ENCODE peak calls at places on chromosomes 12 and 14, in ten cellular contexts. N, U, E, D, K, Y, R, F, S and X are unnamed samples.
A peak's percentile ranks its signal among the peaks of the same experiment; 100 is the strongest.

GRCh38 chr14:58607571-58608317 is 30.0 kb upstream of the DACT1 start:
- DNase-seq in N (no peak), U (no peak), E (no peak), D (peak; percentile 40), K (no peak), Y (no peak), R (no peak), F (no peak), S (no peak), X (no peak)

GRCh38 chr14:50045039-50045711 is 71.2 kb downstream of the VCPKMT start:
- DNase-seq in N (peak; percentile 95), U (peak; percentile 82), E (no peak), D (peak; percentile 72), K (peak; percentile 81), Y (peak; percentile 68), R (no peak), F (peak; percentile 66), S (peak; percentile 87), X (peak; percentile 75)

GRCh38 chr14:61877050-61877390 is 114.8 kb downstream of the SNAPC1 start:
- DNase-seq in N (no peak), U (no peak), E (no peak), D (no peak), K (no peak), Y (no peak), R (no peak), F (no peak), S (no peak), X (no peak)

GRCh38 chr14:103512701-103513611 is 9.7 kb downstream of the CKB start:
- DNase-seq in N (peak; percentile 46), U (peak; percentile 81), E (no peak), D (peak; percentile 36), K (no peak), Y (no peak), R (peak; percentile 65), F (no peak), S (peak; percentile 70), X (peak; percentile 54)

GRCh38 chr12:121578230-121579189 is 2.3 kb downstream of the KDM2B start:
- DNase-seq in N (no peak), U (peak; percentile 61), E (no peak), D (peak; percentile 14), K (no peak), Y (no peak), R (peak; percentile 79), F (no peak), S (no peak), X (no peak)

GRCh38 chr12:66668311-66668710 is 10.6 kb downstream of the GRIP1 start:
- DNase-seq in N (no peak), U (no peak), E (no peak), D (peak; percentile 24), K (no peak), Y (no peak), R (no peak), F (no peak), S (no peak), X (no peak)

GRCh38 chr14:90534838-90535555 is 138.2 kb downstream of the CALM1 start:
- DNase-seq in N (no peak), U (no peak), E (no peak), D (no peak), K (no peak), Y (no peak), R (peak; percentile 77), F (no peak), S (no peak), X (no peak)

GRCh38 chr12:45655186-45655585 is 74.3 kb upstream of the ARID2 start:
- DNase-seq in N (no peak), U (no peak), E (no peak), D (peak; percentile 68), K (peak; percentile 55), Y (peak; percentile 63), R (no peak), F (no peak), S (no peak), X (no peak)

GRCh38 chr14:29805415-29806123 is 122.1 kb downstream of the PRKD1 start:
- DNase-seq in N (no peak), U (peak; percentile 80), E (no peak), D (peak; percentile 99), K (no peak), Y (no peak), R (no peak), F (no peak), S (peak; percentile 73), X (peak; percentile 86)

GRCh38 chr14:95255487-95255886 is 64.2 kb downstream of the CLMN start:
- DNase-seq in N (no peak), U (no peak), E (no peak), D (peak; percentile 95), K (peak; percentile 59), Y (no peak), R (peak; percentile 88), F (no peak), S (peak; percentile 86), X (no peak)